ENCODE peak calls at places on chromosomes 4 and X, in six cellular contexts. G, K, V, F, T and R are unnamed samples.

GRCh38 chr4:169774466-169775445 is 17.0 kb upstream of the HPF1 start:
- DNase-seq in V (no peak), K (no peak), T (no peak), F (no peak), G (peak; percentile 76), R (no peak)

GRCh38 chrX:129108936-129109335 is 414.4 kb downstream of the SMARCA1 start:
- DNase-seq in G (no peak), V (no peak), T (no peak), F (no peak), K (no peak), R (no peak)

GRCh38 chrX:21963736-21964135 is 23.2 kb downstream of the SMS start:
- DNase-seq in G (no peak), K (no peak), F (no peak), T (no peak), V (no peak), R (no peak)

GRCh38 chrX:1463581-1464281 is 11.0 kb upstream of the ASMTL start:
- DNase-seq in F (no peak), V (no peak), T (no peak), G (peak; percentile 25), K (no peak), R (peak; percentile 46)

GRCh38 chr4:119752936-119753335 is 124.3 kb upstream of the PDE5A start:
- DNase-seq in F (no peak), K (no peak), V (no peak), T (no peak), G (no peak), R (no peak)

GRCh38 chrX:67543818-67544217 is at the start of gene AR:
- DNase-seq in V (peak; percentile 47), T (no peak), F (peak; percentile 83), K (peak; percentile 76), G (peak; percentile 75), R (peak; percentile 93)

GRCh38 chrX:28613558-28613957 is 26.3 kb downstream of the IL1RAPL1 start:
- DNase-seq in V (no peak), K (no peak), G (no peak), T (no peak), F (no peak), R (no peak)

GRCh38 chr4:41432889-41433288 is 105.1 kb upstream of the LIMCH1 start:
- DNase-seq in G (no peak), V (no peak), F (no peak), T (no peak), K (no peak), R (no peak)

GRCh38 chr4:169922632-169923276 is 103.4 kb downstream of the MFAP3L start:
- DNase-seq in K (no peak), T (no peak), V (peak; percentile 31), F (no peak), G (no peak), R (no peak)

GRCh38 chrX:8783100-8784098 is 17.8 kb downstream of the FAM9A start:
- DNase-seq in K (no peak), T (no peak), V (peak; percentile 4), F (no peak), G (peak; percentile 79), R (no peak)

GRCh38 chrX:107766470-107767140 is 9.0 kb downstream of the TSC22D3 start:
- DNase-seq in K (peak; percentile 57), F (peak; percentile 71), T (no peak), G (no peak), V (peak; percentile 42), R (no peak)

GRCh38 chrX:6732101-6732500 is 197.2 kb upstream of the VCX3A start:
- DNase-seq in V (no peak), G (no peak), T (no peak), F (no peak), K (no peak), R (no peak)

GRCh38 chrX:108735680-108736508 is 469 bp downstream of the IRS4 start:
- DNase-seq in V (no peak), T (no peak), G (no peak), F (no peak), K (no peak), R (peak; percentile 80)

GRCh38 chrX:7262551-7262950 is 114.6 kb upstream of the PUDP start:
- DNase-seq in G (no peak), V (no peak), F (no peak), K (no peak), T (no peak), R (no peak)

GRCh38 chrX:116499780-116500179 is 37.0 kb upstream of the CT83 start:
- DNase-seq in V (no peak), G (no peak), T (no peak), F (no peak), K (no peak), R (no peak)

GRCh38 chr4:154004859-154005520 is 216.1 kb upstream of the SFRP2 start:
- DNase-seq in T (no peak), F (peak; percentile 63), V (peak; percentile 78), G (no peak), K (no peak), R (no peak)

GRCh38 chrX:48754124-48754667 is 7.4 kb upstream of the GLOD5 start:
- DNase-seq in F (no peak), T (no peak), G (no peak), V (no peak), K (no peak), R (no peak)

GRCh38 chr4:1763550-1764080 is 29.5 kb upstream of the FGFR3 start:
- DNase-seq in T (no peak), V (peak; percentile 11), F (peak; percentile 23), G (no peak), K (no peak), R (no peak)
- TF ChIP-seq POLR2A in T (no peak), V (no peak), F (no peak), G (no peak), K (no peak), R (no peak)

DNA sequence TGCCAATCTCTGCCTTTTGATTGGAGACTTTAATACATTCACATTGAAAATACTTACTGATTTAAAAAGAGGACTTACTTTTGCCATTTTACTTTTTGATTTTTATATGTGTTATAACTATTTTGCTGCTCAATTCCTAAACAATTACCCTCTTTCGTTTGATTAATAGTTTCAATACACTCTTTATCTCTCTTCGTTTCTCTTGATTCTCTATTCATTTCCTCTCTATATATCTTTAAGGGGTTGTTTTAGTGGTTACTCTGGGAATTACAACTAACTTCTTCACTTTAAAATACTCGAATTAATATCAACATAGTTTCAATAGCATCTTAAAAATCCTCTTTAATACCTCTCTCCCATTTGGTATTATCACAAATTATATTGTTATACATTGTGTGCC is 116.6 kb downstream of the PTCHD1 start:
- DNase-seq in V (no peak), G (no peak), K (no peak), T (no peak), F (no peak), R (no peak)
- TF ChIP-seq CTCF in V (no peak), G (no peak), K (no peak), T (no peak), F (no peak), R (no peak)

DNA sequence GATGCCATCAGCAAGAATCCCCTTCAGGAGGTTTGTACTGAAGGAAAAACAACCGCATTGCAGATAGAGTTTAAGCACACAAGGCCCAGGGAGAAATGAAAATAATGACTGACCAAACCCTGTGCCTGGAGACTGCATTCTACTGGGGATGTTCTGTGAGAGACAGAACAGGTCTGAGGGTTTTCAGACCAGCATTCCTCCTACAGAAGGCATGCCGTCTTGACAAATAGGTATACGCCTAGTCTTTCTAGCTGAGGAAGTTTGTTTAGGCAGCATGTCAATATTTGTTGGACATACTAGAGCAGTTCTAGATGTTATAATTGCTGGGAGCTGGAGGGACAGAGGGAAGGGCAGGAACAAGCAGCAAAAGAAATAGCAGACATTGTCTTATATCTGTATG is 68.4 kb upstream of the SCOC start:
- DNase-seq in F (no peak), V (no peak), T (no peak), G (no peak), K (no peak), R (no peak)
- TF ChIP-seq POLR2A in F (no peak), V (no peak), T (no peak), G (no peak), K (no peak), R (no peak)

DNA sequence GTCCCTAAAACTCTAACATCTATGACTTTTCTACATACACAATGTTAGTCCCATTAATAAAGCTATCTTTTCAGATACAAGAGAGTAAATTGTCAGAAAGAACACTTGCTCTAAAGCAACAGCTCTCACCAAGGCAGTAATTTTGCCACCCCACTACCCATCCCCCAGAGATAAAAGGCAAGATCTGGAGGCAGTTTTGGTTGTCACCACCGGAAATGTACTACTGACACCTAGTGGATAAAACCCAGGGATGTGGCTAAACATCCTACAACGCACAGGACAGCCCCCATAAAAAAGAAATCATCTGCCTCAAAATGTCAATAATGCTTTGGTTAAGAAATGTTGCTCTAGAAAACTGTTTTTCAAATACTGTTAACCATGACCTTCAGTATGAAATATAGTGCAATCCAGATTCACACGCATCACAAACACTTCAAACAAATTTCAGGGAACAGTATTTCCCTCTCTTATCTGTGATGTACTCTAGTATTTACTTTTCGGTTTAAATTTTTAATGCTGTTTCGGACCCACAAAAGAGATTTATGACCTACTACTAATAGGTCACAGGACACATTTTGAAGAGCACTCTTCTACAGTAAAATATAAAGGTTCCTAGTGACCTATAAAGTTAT is 5.1 kb downstream of the FBXL5 start:
- DNase-seq in V (peak; percentile 52), G (no peak), K (no peak), T (peak; percentile 45), F (peak; percentile 27), R (no peak)
- TF ChIP-seq CTCF in V (peak; percentile 59), G (peak; percentile 30), K (peak; percentile 66), T (peak; percentile 63), F (peak; percentile 53), R (no peak)